ENCODE peak calls at places on chromosomes 13 and 19, in six cellular contexts. Y, I, L, J, H and X are unnamed samples.

GRCh38 chr13:47623862-47624261 is 377.2 kb downstream of the SUCLA2 start:
- DNase-seq in Y (no peak), I (no peak), L (no peak), J (no peak), H (no peak), X (no peak)

GRCh38 chr13:25286308-25286968 is 850 bp downstream of the MTMR6 start:
- DNase-seq in Y (no peak), I (peak), L (no peak), J (no peak), H (no peak), X (no peak)

GRCh38 chr13:48647625-48648024 is 6.1 kb upstream of the CYSLTR2 start:
- DNase-seq in Y (no peak), I (peak), L (no peak), J (no peak), H (no peak), X (no peak)

GRCh38 chr19:46428278-46429141 is at the start of gene PNMA8C:
- DNase-seq in Y (peak), I (peak), L (no peak), J (no peak), H (peak), X (peak)

GRCh38 chr13:101390461-101390860 is 25.8 kb downstream of the NALCN start:
- DNase-seq in Y (no peak), I (no peak), L (no peak), J (no peak), H (no peak), X (no peak)

GRCh38 chr13:40401911-40402776 is 264.3 kb downstream of the FOXO1 start:
- DNase-seq in Y (peak), I (peak), L (peak), J (peak), H (peak), X (peak)

GRCh38 chr19:13033244-13033643 is 38.0 kb downstream of the NFIX start:
- DNase-seq in Y (no peak), I (no peak), L (no peak), J (no peak), H (no peak), X (no peak)

GRCh38 chr19:30490760-30491159 is 118.6 kb downstream of the ZNF536 start:
- DNase-seq in Y (no peak), I (no peak), L (no peak), J (no peak), H (no peak), X (no peak)

GRCh38 chr13:30576528-30576927 is 41.2 kb upstream of the USPL1 start:
- DNase-seq in Y (no peak), I (peak), L (no peak), J (no peak), H (no peak), X (no peak)

GRCh38 chr19:54172413-54172763 is 572 bp downstream of the TMC4 start:
- DNase-seq in Y (no peak), I (peak), L (no peak), J (no peak), H (no peak), X (no peak)

GRCh38 chr13:76470991-76471390 is 415.2 kb downstream of the KCTD12 start:
- DNase-seq in Y (no peak), I (no peak), L (no peak), J (no peak), H (no peak), X (no peak)
- TF ChIP-seq POLR2AphosphoS5 in Y (no peak), I (no peak), L (no peak), J (no peak), H (no peak), X (no peak)

GRCh38 chr19:48552406-48553322 is 692 bp downstream of the SULT2B1 start:
- DNase-seq in Y (no peak), I (no peak), L (no peak), J (no peak), H (no peak), X (no peak)
- H3K27ac ChIP-seq in Y (peak), I (peak), L (no peak), J (no peak), H (no peak), X (no peak)

GRCh38 chr13:85772379-85772778 is 26.8 kb downstream of the SLITRK6 start:
- DNase-seq in Y (no peak), I (no peak), L (no peak), J (no peak), H (no peak), X (no peak)
- TF ChIP-seq POLR2A in Y (no peak), I (no peak), L (no peak), J (no peak), H (no peak), X (no peak)

GRCh38 chr13:20127563-20128458 is 33.0 kb downstream of the GJA3 start:
- DNase-seq in Y (peak), I (peak), L (no peak), J (no peak), H (peak), X (peak)
- TF ChIP-seq POLR2AphosphoS5 in Y (no peak), I (peak), L (no peak), J (peak), H (peak), X (no peak)